ENCODE peak calls at places on chromosome 21, in four cellular contexts. L is Right ventricle myocardium superior; O is NK-92 treated with Interleukin-12 subunit alpha and Interleukin-12 subunit beta, amount 100 ng/mL, for 24 hours; V is left cardiac atrium. J is an unnamed sample.

GRCh38 chr21:29726061-29726460 is 213.7 kb downstream of the GRIK1 start:
- DNase-seq in L (no peak), V (no peak), O (no peak), J (no peak)

GRCh38 chr21:29788752-29789151 is 151.0 kb downstream of the GRIK1 start:
- DNase-seq in L (no peak), V (no peak), O (no peak), J (no peak)

GRCh38 chr21:42010507-42011493 is 640 bp upstream of the ZBTB21 start:
- DNase-seq in L (no peak), V (no peak), O (no peak), J (no peak)

GRCh38 chr21:28856588-28857250 is 136.0 kb downstream of the LTN1 start:
- DNase-seq in L (peak), V (no peak), O (no peak), J (no peak)

GRCh38 chr21:42581676-42582371 is 68.2 kb downstream of the SLC37A1 start:
- DNase-seq in L (peak), V (no peak), O (no peak), J (peak)

GRCh38 chr21:29511076-29511475 is 212.4 kb downstream of the BACH1 start:
- DNase-seq in O (no peak), V (no peak), L (no peak), J (no peak)

GRCh38 chr21:37532868-37533780 is 166.6 kb downstream of the DYRK1A start:
- DNase-seq in O (peak), V (no peak), L (no peak), J (no peak)

GRCh38 chr21:44267655-44268142 is 6.0 kb upstream of the DNMT3L start:
- DNase-seq in O (no peak), V (peak), L (peak), J (no peak)

GRCh38 chr21:33380483-33380998 is 22.7 kb upstream of the IFNGR2 start:
- DNase-seq in O (peak), V (peak), L (peak), J (peak)

GRCh38 chr21:35779690-35780570 is 280.4 kb downstream of the SETD4 start:
- DNase-seq in O (no peak), V (no peak), L (no peak), J (no peak)

GRCh38 chr21:17900281-17900989 is 81.3 kb upstream of the C21orf91 start:
- DNase-seq in L (peak), V (peak), O (no peak), J (no peak)

GRCh38 chr21:46634966-46635323 is 529 bp upstream of the PRMT2 start:
- DNase-seq in V (peak), L (peak), O (no peak), J (peak)

GRCh38 chr21:43611598-43612369 is 47.5 kb downstream of the HSF2BP start:
- DNase-seq in L (peak), O (no peak), V (peak), J (peak)

J was measured in ovary.